ENCODE peak calls at places on chromosomes 2 and 18, in six cellular contexts. One of them, this sample, is unnamed. For H3K36me3, the result is how much of the 10 kb centered on the place peaks cover.

GRCh38 chr2:180374502-180375281 is 367.6 kb upstream of the CWC22 start:
- DNase-seq in uterus: no peak
- DNase-seq in hepatocyte: no peak
- DNase-seq in pancreas: no peak
- DNase-seq in MG63: no peak
- DNase-seq in SJSA1: no peak
- DNase-seq in this sample: no peak

GRCh38 chr18:9828794-9829712 is 56.7 kb upstream of the TXNDC2 start:
- DNase-seq in uterus: no peak
- DNase-seq in hepatocyte: no peak
- DNase-seq in pancreas: no peak
- DNase-seq in MG63: no peak
- DNase-seq in SJSA1: no peak
- DNase-seq in this sample: no peak

GRCh38 chr18:72692086-72692485 is 147.9 kb upstream of the CBLN2 start:
- DNase-seq in uterus: no peak
- DNase-seq in hepatocyte: peak
- DNase-seq in pancreas: peak
- DNase-seq in MG63: no peak
- DNase-seq in SJSA1: no peak
- DNase-seq in this sample: no peak

GRCh38 chr2:118202707-118203303 is 114.5 kb downstream of the INSIG2 start:
- DNase-seq in uterus: no peak
- DNase-seq in hepatocyte: peak
- DNase-seq in pancreas: no peak
- DNase-seq in MG63: peak
- DNase-seq in SJSA1: peak
- DNase-seq in this sample: no peak

GRCh38 chr18:56575819-56576663 is 62.4 kb downstream of the TXNL1 start:
- DNase-seq in uterus: no peak
- DNase-seq in hepatocyte: peak
- DNase-seq in pancreas: no peak
- DNase-seq in MG63: no peak
- DNase-seq in SJSA1: peak
- DNase-seq in this sample: no peak

GRCh38 chr18:31835528-31836138 is 75.0 kb upstream of the SLC25A52 start:
- DNase-seq in uterus: no peak
- DNase-seq in hepatocyte: no peak
- DNase-seq in pancreas: no peak
- DNase-seq in MG63: no peak
- DNase-seq in SJSA1: no peak
- DNase-seq in this sample: no peak

GRCh38 chr2:149739171-149739879 is 151.8 kb upstream of the MMADHC start:
- DNase-seq in uterus: no peak
- DNase-seq in hepatocyte: no peak
- DNase-seq in pancreas: no peak
- DNase-seq in MG63: no peak
- DNase-seq in SJSA1: no peak
- DNase-seq in this sample: no peak

GRCh38 chr2:127185093-127185492 is 35.0 kb downstream of the CYP27C1 start:
- DNase-seq in uterus: no peak
- DNase-seq in hepatocyte: no peak
- DNase-seq in pancreas: no peak
- DNase-seq in MG63: no peak
- DNase-seq in SJSA1: no peak
- DNase-seq in this sample: no peak

GRCh38 chr18:68177807-68178702 is 536.9 kb downstream of the TMX3 start:
- DNase-seq in uterus: no peak
- DNase-seq in hepatocyte: peak
- DNase-seq in pancreas: no peak
- DNase-seq in MG63: peak
- DNase-seq in SJSA1: no peak
- DNase-seq in this sample: no peak

GRCh38 chr2:50273003-50273402 is 758.9 kb downstream of the NRXN1 start:
- DNase-seq in uterus: no peak
- DNase-seq in hepatocyte: no peak
- DNase-seq in pancreas: no peak
- DNase-seq in MG63: no peak
- DNase-seq in SJSA1: no peak
- DNase-seq in this sample: no peak

GRCh38 chr2:234025475-234025874 is 25.0 kb upstream of the SPP2 start:
- DNase-seq in uterus: no peak
- DNase-seq in hepatocyte: no peak
- DNase-seq in pancreas: no peak
- DNase-seq in MG63: no peak
- DNase-seq in SJSA1: no peak
- DNase-seq in this sample: peak

GRCh38 chr2:55916473-55917049 is 7.0 kb downstream of the EFEMP1 start:
- DNase-seq in uterus: no peak
- DNase-seq in hepatocyte: no peak
- DNase-seq in pancreas: no peak
- DNase-seq in MG63: no peak
- DNase-seq in SJSA1: no peak
- DNase-seq in this sample: no peak

GRCh38 chr2:237455764-237456163 is 31.3 kb upstream of the MLPH start:
- DNase-seq in uterus: peak
- DNase-seq in hepatocyte: no peak
- DNase-seq in pancreas: no peak
- DNase-seq in MG63: no peak
- DNase-seq in SJSA1: no peak
- DNase-seq in this sample: no peak

GRCh38 chr18:13067124-13067523 is 76.0 kb downstream of the CEP192 start:
- DNase-seq in uterus: no peak
- DNase-seq in hepatocyte: no peak
- DNase-seq in pancreas: no peak
- DNase-seq in MG63: no peak
- DNase-seq in SJSA1: no peak
- DNase-seq in this sample: no peak

GRCh38 chr2:218960196-218961165 is 1.0 kb downstream of the CDK5R2 start:
- DNase-seq in uterus: no peak
- DNase-seq in hepatocyte: no peak
- DNase-seq in pancreas: no peak
- DNase-seq in MG63: no peak
- DNase-seq in SJSA1: no peak
- DNase-seq in this sample: peak

GRCh38 chr2:218958276-218958675 is 1.2 kb upstream of the CDK5R2 start:
- DNase-seq in uterus: no peak
- DNase-seq in hepatocyte: no peak
- DNase-seq in pancreas: no peak
- DNase-seq in MG63: no peak
- DNase-seq in SJSA1: no peak
- DNase-seq in this sample: no peak

GRCh38 chr2:218957685-218958084 is 1.8 kb upstream of the CDK5R2 start:
- DNase-seq in uterus: no peak
- DNase-seq in hepatocyte: no peak
- DNase-seq in pancreas: no peak
- DNase-seq in MG63: no peak
- DNase-seq in SJSA1: no peak
- DNase-seq in this sample: no peak

GRCh38 chr2:218959761-218960195 is 312 bp downstream of the CDK5R2 start:
- DNase-seq in uterus: no peak
- DNase-seq in hepatocyte: no peak
- DNase-seq in pancreas: no peak
- DNase-seq in MG63: no peak
- DNase-seq in SJSA1: no peak
- DNase-seq in this sample: no peak

GRCh38 chr2:218959141-218959731 is at the start of gene CDK5R2:
- DNase-seq in uterus: peak
- DNase-seq in hepatocyte: peak
- DNase-seq in pancreas: peak
- DNase-seq in MG63: peak
- DNase-seq in SJSA1: peak
- DNase-seq in this sample: peak
- H3K4me3 ChIP-seq in uterus: peak
- H3K4me3 ChIP-seq in hepatocyte: peak
- H3K4me3 ChIP-seq in pancreas: peak
- H3K4me3 ChIP-seq in MG63: peak
- H3K4me3 ChIP-seq in SJSA1: peak
- H3K4me3 ChIP-seq in this sample: peak

GRCh38 chr2:121504316-121504715 is 26.4 kb upstream of the RNU4ATAC start:
- DNase-seq in uterus: no peak
- DNase-seq in hepatocyte: no peak
- DNase-seq in pancreas: no peak
- DNase-seq in MG63: no peak
- DNase-seq in SJSA1: no peak
- DNase-seq in this sample: no peak

GRCh38 chr2:121502781-121503180 is 27.9 kb upstream of the RNU4ATAC start:
- DNase-seq in uterus: no peak
- DNase-seq in hepatocyte: no peak
- DNase-seq in pancreas: no peak
- DNase-seq in MG63: no peak
- DNase-seq in SJSA1: no peak
- DNase-seq in this sample: no peak

GRCh38 chr2:121506621-121507020 is 24.1 kb upstream of the RNU4ATAC start:
- DNase-seq in uterus: no peak
- DNase-seq in hepatocyte: no peak
- DNase-seq in pancreas: no peak
- DNase-seq in MG63: no peak
- DNase-seq in SJSA1: no peak
- DNase-seq in this sample: no peak

GRCh38 chr2:121506187-121506586 is 24.5 kb upstream of the RNU4ATAC start:
- DNase-seq in uterus: no peak
- DNase-seq in hepatocyte: no peak
- DNase-seq in pancreas: no peak
- DNase-seq in MG63: no peak
- DNase-seq in SJSA1: no peak
- DNase-seq in this sample: no peak

DNA sequence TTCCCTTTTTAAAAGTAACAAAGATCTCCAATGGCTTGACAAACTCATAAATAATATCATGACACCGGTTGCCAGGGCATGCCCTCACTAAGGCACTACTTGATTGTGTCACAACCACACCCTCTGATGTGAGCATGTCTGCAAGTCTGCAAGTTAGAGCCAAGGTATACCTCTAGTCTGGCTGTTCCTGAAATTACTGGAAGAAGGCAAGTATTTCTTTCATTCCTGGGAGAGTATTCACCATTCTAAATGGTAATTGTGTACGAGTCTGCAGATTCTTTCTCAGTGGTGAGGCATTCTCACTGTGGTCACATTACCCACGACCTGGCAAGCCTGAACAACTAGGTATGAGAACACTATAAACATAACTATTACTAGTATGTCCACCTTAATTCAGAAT is 25.7 kb upstream of the RNU4ATAC start:
- DNase-seq in uterus: no peak
- DNase-seq in hepatocyte: no peak
- DNase-seq in pancreas: no peak
- DNase-seq in MG63: peak
- DNase-seq in SJSA1: peak
- DNase-seq in this sample: no peak
- H3K36me3 ChIP-seq in uterus: under half
- H3K36me3 ChIP-seq in hepatocyte: under half
- H3K36me3 ChIP-seq in pancreas: under half
- H3K36me3 ChIP-seq in MG63: under half
- H3K36me3 ChIP-seq in SJSA1: under half
- H3K36me3 ChIP-seq in this sample: under half

GRCh38 chr2:121075006-121075545 is 209.9 kb downstream of the TFCP2L1 start:
- DNase-seq in uterus: peak
- DNase-seq in hepatocyte: peak
- DNase-seq in pancreas: no peak
- DNase-seq in MG63: peak
- DNase-seq in SJSA1: peak
- DNase-seq in this sample: peak

GRCh38 chr2:121076885-121077549 is 208.0 kb downstream of the TFCP2L1 start:
- DNase-seq in uterus: no peak
- DNase-seq in hepatocyte: peak
- DNase-seq in pancreas: peak
- DNase-seq in MG63: peak
- DNase-seq in SJSA1: peak
- DNase-seq in this sample: peak

GRCh38 chr2:121074322-121074932 is 210.6 kb downstream of the TFCP2L1 start:
- DNase-seq in uterus: no peak
- DNase-seq in hepatocyte: no peak
- DNase-seq in pancreas: no peak
- DNase-seq in MG63: no peak
- DNase-seq in SJSA1: no peak
- DNase-seq in this sample: peak

GRCh38 chr2:121075641-121076500 is 209.1 kb downstream of the TFCP2L1 start:
- DNase-seq in uterus: peak
- DNase-seq in hepatocyte: no peak
- DNase-seq in pancreas: no peak
- DNase-seq in MG63: no peak
- DNase-seq in SJSA1: no peak
- DNase-seq in this sample: no peak

DNA sequence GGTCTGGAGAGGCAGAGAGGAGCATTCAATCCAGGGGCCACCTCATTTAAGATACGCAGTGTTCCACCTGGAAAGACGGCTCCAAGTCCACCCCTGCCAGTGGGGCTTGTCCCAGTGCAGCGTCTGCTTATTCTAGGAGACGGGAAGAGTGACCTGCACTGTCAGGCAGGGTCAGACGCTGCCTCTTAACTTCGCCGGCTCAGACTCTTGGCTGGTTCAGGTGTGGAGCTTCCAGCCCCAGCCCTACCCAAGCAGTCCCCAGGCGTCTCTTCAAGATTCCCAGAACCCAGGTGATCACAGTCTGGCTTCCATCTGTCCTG is 208.5 kb downstream of the TFCP2L1 start:
- DNase-seq in uterus: no peak
- DNase-seq in hepatocyte: no peak
- DNase-seq in pancreas: no peak
- DNase-seq in MG63: no peak
- DNase-seq in SJSA1: no peak
- DNase-seq in this sample: no peak
- H3K4me3 ChIP-seq in uterus: no peak
- H3K4me3 ChIP-seq in hepatocyte: no peak
- H3K4me3 ChIP-seq in pancreas: no peak
- H3K4me3 ChIP-seq in MG63: no peak
- H3K4me3 ChIP-seq in SJSA1: no peak
- H3K4me3 ChIP-seq in this sample: no peak

GRCh38 chr2:159720676-159721075 is 8.4 kb downstream of the MARCHF7 start:
- DNase-seq in uterus: no peak
- DNase-seq in hepatocyte: no peak
- DNase-seq in pancreas: no peak
- DNase-seq in MG63: no peak
- DNase-seq in SJSA1: no peak
- DNase-seq in this sample: no peak
- H3K36me3 ChIP-seq in uterus: under half
- H3K36me3 ChIP-seq in hepatocyte: under half
- H3K36me3 ChIP-seq in pancreas: under half
- H3K36me3 ChIP-seq in MG63: half or more
- H3K36me3 ChIP-seq in SJSA1: half or more
- H3K36me3 ChIP-seq in this sample: under half

This sample was measured in GM06990.